ENCODE peak calls at places on chromosome 5, in five cellular contexts. I, N, K, E and S are unnamed samples.
A peak's percentile ranks its signal among the peaks of the same experiment; 100 is the strongest.

GRCh38 chr5:82244854-82245635 is 33.1 kb downstream of the RPS23 start:
- DNase-seq in E (no peak), N (no peak), K (no peak), I (no peak), S (no peak)

GRCh38 chr5:143322931-143323330 is 80.6 kb downstream of the NR3C1 start:
- DNase-seq in K (no peak), I (no peak), N (no peak), E (peak; percentile 39), S (no peak)

GRCh38 chr5:63570752-63571151 is 391.5 kb downstream of the HTR1A start:
- DNase-seq in N (no peak), K (no peak), I (no peak), E (no peak), S (no peak)

GRCh38 chr5:67493676-67494075 is 297.1 kb upstream of the CD180 start:
- DNase-seq in I (peak; percentile 24), E (peak; percentile 31), N (no peak), K (no peak), S (no peak)

GRCh38 chr5:154708845-154709244 is 46.3 kb upstream of the LARP1 start:
- DNase-seq in E (no peak), I (no peak), N (no peak), K (no peak), S (no peak)

GRCh38 chr5:35483797-35484196 is 133.9 kb upstream of the SPEF2 start:
- DNase-seq in N (no peak), K (no peak), I (no peak), E (no peak), S (no peak)

GRCh38 chr5:111602817-111603445 is 90.6 kb upstream of the STARD4 start:
- DNase-seq in E (no peak), I (no peak), N (no peak), K (no peak), S (no peak)

GRCh38 chr5:168076561-168076991 is 214.9 kb upstream of the WWC1 start:
- DNase-seq in I (peak; percentile 26), E (peak; percentile 69), N (no peak), K (no peak), S (no peak)

GRCh38 chr5:68012429-68012828 is 203.1 kb upstream of the PIK3R1 start:
- DNase-seq in N (no peak), K (no peak), I (no peak), E (peak; percentile 29), S (no peak)

GRCh38 chr5:93603711-93604118 is 20.7 kb downstream of the NR2F1 start:
- DNase-seq in I (no peak), E (no peak), N (no peak), K (no peak), S (no peak)
- H3K4me3 ChIP-seq in I (peak overlapping the region; percentile 56), E (no peak overlapping the region), N (peak overlapping the region; percentile 6), K (no peak overlapping the region), S (no peak overlapping the region)

DNA sequence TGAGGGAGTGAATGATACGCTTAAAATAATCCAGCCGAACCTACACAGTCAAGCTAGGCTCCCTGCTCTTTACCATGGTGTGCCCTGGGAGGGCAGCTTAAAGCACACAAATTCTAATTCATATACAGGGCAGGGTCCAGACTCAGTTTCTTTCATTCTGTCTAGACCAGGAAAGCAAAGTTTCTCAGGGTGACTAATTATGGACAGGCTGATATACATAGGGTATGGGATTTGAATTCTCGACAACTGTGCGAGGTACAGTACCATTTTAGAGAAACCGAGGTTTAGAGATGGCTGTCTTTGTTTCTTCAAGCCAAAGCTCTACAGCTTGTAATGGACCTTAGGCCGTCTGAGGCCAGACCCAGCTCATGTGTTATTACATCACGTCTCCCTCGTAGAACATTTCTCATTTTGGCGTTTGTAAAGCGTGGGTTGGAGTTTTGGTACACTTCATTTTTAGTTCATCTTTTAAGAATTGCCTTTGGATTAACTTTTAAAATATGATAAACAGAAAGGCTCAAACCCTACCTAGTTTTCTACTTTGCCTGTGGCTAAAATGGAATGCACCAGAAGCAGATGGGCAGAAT is 2.8 kb downstream of the PTGER4 start:
- DNase-seq in K (no peak), E (no peak), N (no peak), I (no peak), S (no peak)
- H3K4me3 ChIP-seq in K (no peak overlapping the region), E (no peak overlapping the region), N (peak overlapping the region; percentile 17), I (peak overlapping the region; percentile 76), S (peak overlapping the region; percentile 12)

DNA sequence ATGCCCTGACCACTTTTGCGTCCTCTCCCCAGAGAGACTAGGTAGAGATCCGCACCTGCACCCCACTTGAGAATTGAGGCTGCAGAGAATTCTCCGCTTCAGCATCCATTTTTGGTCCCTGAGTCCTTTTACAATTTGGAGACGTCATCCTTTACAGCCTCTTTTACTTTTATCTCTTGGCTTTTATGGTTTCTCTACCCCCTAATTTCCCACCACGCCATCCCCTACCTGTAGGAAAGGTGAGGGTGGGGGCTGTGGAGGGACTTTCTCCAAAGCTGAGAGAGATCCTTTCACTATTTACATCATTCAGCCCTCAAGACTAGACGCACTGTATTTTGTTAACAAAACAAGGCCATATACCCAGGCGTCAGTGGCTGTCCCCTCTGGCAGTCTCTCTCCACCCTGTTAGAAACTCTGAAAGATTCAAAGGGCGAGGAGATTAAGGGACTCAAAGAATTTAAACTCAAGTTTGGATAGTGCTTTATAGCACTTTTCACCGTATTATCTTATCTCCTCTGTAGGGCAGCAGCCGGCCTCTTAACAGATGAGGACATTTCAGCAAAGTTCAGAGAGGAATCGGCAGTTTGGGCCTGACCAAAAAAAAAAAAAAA is 1.7 kb downstream of the MSX2 start:
- DNase-seq in I (no peak), N (no peak), E (no peak), K (no peak), S (no peak)
- H3K4me3 ChIP-seq in I (no peak overlapping the region), N (no peak overlapping the region), E (peak overlapping the region; percentile 85), K (no peak overlapping the region), S (no peak overlapping the region)

DNA sequence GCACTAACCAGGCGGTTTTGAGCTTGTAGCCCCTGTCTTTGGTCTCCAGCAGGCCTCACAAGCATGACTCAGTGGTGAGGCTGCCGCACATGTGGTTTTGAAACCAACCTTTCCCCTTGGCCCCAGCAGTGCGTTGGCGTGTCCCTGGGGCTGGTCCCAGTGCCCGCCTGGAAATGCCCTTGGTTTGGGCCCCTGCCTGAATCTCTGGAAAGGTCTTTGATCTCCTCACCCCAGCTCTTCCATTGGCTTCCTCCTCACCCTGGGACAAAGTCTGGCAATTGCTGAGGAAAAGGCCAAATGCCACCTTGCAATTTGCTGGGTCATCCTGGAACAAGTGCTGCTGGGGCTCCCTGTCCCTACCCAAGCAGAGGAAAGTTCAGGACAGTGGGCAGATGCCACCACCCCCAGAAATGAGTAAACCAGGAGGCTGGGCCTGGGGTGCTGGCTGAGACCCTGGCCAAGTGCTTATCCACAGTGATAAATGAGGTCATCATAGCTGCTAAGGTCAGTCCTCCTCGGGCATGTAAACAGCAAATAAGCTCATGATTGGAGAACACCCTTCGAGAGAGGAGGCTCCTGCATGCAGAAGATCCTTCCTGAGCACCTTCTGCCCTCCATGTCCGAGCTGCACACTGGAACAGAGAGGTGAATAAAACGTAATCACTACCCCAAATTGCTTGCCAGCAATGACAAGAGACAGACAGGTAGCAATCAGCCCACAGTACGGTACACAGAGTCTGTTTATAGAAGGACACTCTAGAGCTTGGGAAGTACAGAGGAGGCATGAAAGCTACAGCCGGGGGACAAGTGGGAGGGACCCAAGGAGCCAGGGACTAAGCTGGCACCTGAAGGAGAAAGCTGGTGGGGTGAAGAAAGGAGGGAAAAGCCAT is 98.9 kb upstream of the CPEB4 start:
- DNase-seq in N (no peak), I (peak; percentile 89), K (no peak), E (peak; percentile 73), S (peak; percentile 26)
- H3K4me3 ChIP-seq in N (no peak overlapping the region), I (no peak overlapping the region), K (no peak overlapping the region), E (no peak overlapping the region), S (no peak overlapping the region)

GRCh38 chr5:80250801-80251200 is 5.0 kb downstream of the SERINC5 start:
- DNase-seq in E (no peak), N (no peak), I (no peak), K (no peak), S (no peak)
- H3K4me3 ChIP-seq in E (no peak overlapping the region), N (no peak overlapping the region), I (no peak overlapping the region), K (no peak overlapping the region), S (no peak overlapping the region)

GRCh38 chr5:180785794-180786221 is 16.8 kb downstream of the MGAT1 start:
- DNase-seq in I (peak; percentile 59), K (no peak), E (peak; percentile 93), N (no peak), S (no peak)
- H3K4me3 ChIP-seq in I (no peak overlapping the region), K (no peak overlapping the region), E (no peak overlapping the region), N (no peak overlapping the region), S (no peak overlapping the region)

GRCh38 chr5:79236970-79237734 is 1.2 kb downstream of the JMY start:
- DNase-seq in I (peak; percentile 53), N (peak; percentile 36), K (no peak), E (peak; percentile 43), S (no peak)

GRCh38 chr5:79236364-79236969 is 536 bp downstream of the JMY start:
- DNase-seq in N (no peak), I (peak; percentile 20), E (peak; percentile 31), K (no peak), S (no peak)

GRCh38 chr5:79237735-79238560 is 2.0 kb downstream of the JMY start:
- DNase-seq in N (no peak), I (no peak), E (peak; percentile 9), K (no peak), S (no peak)

GRCh38 chr5:79235578-79236363 is at the start of gene JMY:
- DNase-seq in K (no peak), I (peak; percentile 90), N (peak; percentile 81), E (peak; percentile 87), S (no peak)

GRCh38 chr5:79235222-79235577 is 731 bp upstream of the JMY start:
- DNase-seq in I (no peak), N (no peak), K (no peak), E (peak; percentile 58), S (no peak)
- H3K4me3 ChIP-seq in I (peak overlapping the region; percentile 95), N (no peak overlapping the region), K (peak overlapping the region; percentile 90), E (peak overlapping the region; percentile 82), S (peak overlapping the region; percentile 91)

DNA sequence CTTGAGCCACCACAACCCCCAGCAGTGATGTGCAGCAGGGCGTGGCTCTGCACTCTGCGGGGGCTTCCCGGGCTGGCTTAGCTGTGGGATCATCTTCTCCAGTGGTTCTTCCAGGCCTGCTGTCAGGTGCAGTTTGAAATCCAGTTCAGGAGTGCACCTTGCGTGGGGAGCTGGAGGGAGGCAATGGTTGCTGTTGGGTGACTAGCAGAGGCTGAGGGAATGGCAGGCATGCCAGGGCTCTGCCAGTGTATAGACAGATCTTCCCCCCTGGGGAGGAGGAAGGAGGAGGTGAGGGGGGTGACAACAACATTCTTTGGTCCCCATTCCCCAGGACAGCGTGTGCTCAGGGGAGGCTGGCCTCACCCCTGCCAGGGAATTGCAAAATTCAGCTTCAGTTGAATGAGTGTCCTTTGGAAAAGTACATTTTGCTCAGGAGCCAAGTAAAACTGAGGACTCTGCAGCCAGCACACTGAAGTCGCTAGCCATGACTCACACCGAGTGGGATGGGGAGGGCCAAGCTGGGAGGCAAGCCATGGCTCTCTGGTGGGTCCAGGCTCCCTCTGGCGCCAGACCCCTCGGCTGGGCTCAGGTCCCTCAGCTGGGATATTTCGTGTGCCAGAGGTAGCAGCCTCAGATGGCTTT is 35.0 kb downstream of the ERGIC1 start:
- DNase-seq in K (no peak), I (peak; percentile 94), N (peak; percentile 82), E (peak; percentile 90), S (no peak)
- H3K4me3 ChIP-seq in K (no peak overlapping the region), I (no peak overlapping the region), N (no peak overlapping the region), E (no peak overlapping the region), S (no peak overlapping the region)

GRCh38 chr5:107474724-107475489 is 195.8 kb downstream of the EFNA5 start:
- DNase-seq in K (peak; percentile 41), N (no peak), I (no peak), E (no peak), S (no peak)
- H3K4me3 ChIP-seq in K (no peak overlapping the region), N (no peak overlapping the region), I (no peak overlapping the region), E (no peak overlapping the region), S (no peak overlapping the region)